ENCODE peak calls at places on chromosomes 3 and 15, in four cellular contexts. P is fibroblast of mammary gland, L is RKO, N is activated T-cell treated with anti-CD3 and anti-CD28 coated beads for 24 hours. T is an unnamed sample.

GRCh38 chr3:17160597-17160996 is 275.8 kb downstream of the PLCL2 start:
- DNase-seq in P (no peak), N (no peak), L (no peak), T (no peak)

GRCh38 chr3:81758275-81758674 is 3.2 kb downstream of the GBE1 start:
- DNase-seq in P (peak), N (no peak), L (peak), T (no peak)

GRCh38 chr3:42654331-42655201 is 1.1 kb downstream of the ZBTB47 start:
- DNase-seq in N (no peak), P (peak), L (peak), T (peak)

GRCh38 chr3:46986055-46986730 is 6.7 kb downstream of the NBEAL2 start:
- DNase-seq in P (no peak), L (no peak), N (no peak), T (no peak)

GRCh38 chr3:158735296-158736033 is 3.2 kb upstream of the RARRES1 start:
- DNase-seq in N (no peak), P (no peak), L (no peak), T (no peak)

GRCh38 chr3:67937498-67938118 is 283.2 kb upstream of the SUCLG2 start:
- DNase-seq in L (no peak), P (no peak), N (no peak), T (no peak)

GRCh38 chr3:81816473-81817260 is 55.2 kb upstream of the GBE1 start:
- DNase-seq in N (no peak), L (no peak), P (peak), T (no peak)

GRCh38 chr3:140530603-140531002 is 147.3 kb upstream of the TRIM42 start:
- DNase-seq in L (no peak), N (no peak), P (no peak), T (no peak)

GRCh38 chr3:184737641-184738518 is 26.0 kb upstream of the MAGEF1 start:
- DNase-seq in N (no peak), P (peak), L (peak), T (no peak)

GRCh38 chr3:27545061-27545460 is 60.9 kb upstream of the SLC4A7 start:
- DNase-seq in P (peak), N (no peak), L (peak), T (no peak)

GRCh38 chr15:47586653-47587224 is 130.6 kb upstream of the SEMA6D start:
- DNase-seq in P (peak), N (no peak), L (no peak), T (no peak)

GRCh38 chr3:136787226-136787793 is 31.6 kb upstream of the SLC35G2 start:
- DNase-seq in P (peak), L (no peak), N (peak), T (peak)

GRCh38 chr3:85842081-85842480 is 883.3 kb downstream of the CADM2 start:
- DNase-seq in N (no peak), L (no peak), P (no peak), T (no peak)

GRCh38 chr3:186974824-186975281 is 44.5 kb downstream of the ST6GAL1 start:
- DNase-seq in P (no peak), L (no peak), N (no peak), T (no peak)

GRCh38 chr15:81411969-81412633 is 38.1 kb upstream of the TMC3 start:
- DNase-seq in L (no peak), N (no peak), P (no peak), T (no peak)

T was measured in OCI-M1.